ENCODE peak calls at places on chromosomes 16 and 17, in six cellular contexts. One of them, this sample, is unnamed.

GRCh38 chr16:22641030-22641671 is 130.5 kb downstream of the NPIPB5 start:
- DNase-seq in SK-N-DZ: no peak
- DNase-seq in HAP-1: no peak
- DNase-seq in tibial artery: no peak
- DNase-seq in Calu3: peak
- DNase-seq in OCI-LY7: peak
- DNase-seq in this sample: no peak

GRCh38 chr17:63699638-63700527 is at the start of gene LIMD2:
- DNase-seq in SK-N-DZ: peak
- DNase-seq in HAP-1: peak
- DNase-seq in tibial artery: peak
- DNase-seq in Calu3: peak
- DNase-seq in OCI-LY7: peak
- DNase-seq in this sample: peak

GRCh38 chr16:10622036-10622921 is 41.9 kb upstream of the EMP2 start:
- DNase-seq in SK-N-DZ: no peak
- DNase-seq in HAP-1: no peak
- DNase-seq in tibial artery: no peak
- DNase-seq in Calu3: no peak
- DNase-seq in OCI-LY7: no peak
- DNase-seq in this sample: no peak

GRCh38 chr16:4868573-4868972 is 21.3 kb downstream of the UBN1 start:
- DNase-seq in SK-N-DZ: no peak
- DNase-seq in HAP-1: no peak
- DNase-seq in tibial artery: no peak
- DNase-seq in Calu3: peak
- DNase-seq in OCI-LY7: no peak
- DNase-seq in this sample: no peak

GRCh38 chr16:1793578-1794220 is at the start of gene IGFALS:
- DNase-seq in SK-N-DZ: no peak
- DNase-seq in HAP-1: no peak
- DNase-seq in tibial artery: no peak
- DNase-seq in Calu3: no peak
- DNase-seq in OCI-LY7: no peak
- DNase-seq in this sample: no peak

GRCh38 chr17:39787743-39788484 is 50.2 kb downstream of the GRB7 start:
- DNase-seq in SK-N-DZ: no peak
- DNase-seq in HAP-1: no peak
- DNase-seq in tibial artery: no peak
- DNase-seq in Calu3: peak
- DNase-seq in OCI-LY7: no peak
- DNase-seq in this sample: no peak

GRCh38 chr17:32992360-32993033 is 850 bp downstream of the SPACA3 start:
- DNase-seq in SK-N-DZ: no peak
- DNase-seq in HAP-1: no peak
- DNase-seq in tibial artery: no peak
- DNase-seq in Calu3: no peak
- DNase-seq in OCI-LY7: no peak
- DNase-seq in this sample: no peak

GRCh38 chr17:46964315-46965265 is 14.5 kb downstream of the RPRML start:
- DNase-seq in SK-N-DZ: no peak
- DNase-seq in HAP-1: no peak
- DNase-seq in tibial artery: no peak
- DNase-seq in Calu3: no peak
- DNase-seq in OCI-LY7: no peak
- DNase-seq in this sample: no peak

GRCh38 chr16:85037050-85037410 is 9.4 kb downstream of the KIAA0513 start:
- DNase-seq in SK-N-DZ: no peak
- DNase-seq in HAP-1: no peak
- DNase-seq in tibial artery: no peak
- DNase-seq in Calu3: peak
- DNase-seq in OCI-LY7: no peak
- DNase-seq in this sample: no peak

GRCh38 chr16:27230562-27230991 is 27.3 kb downstream of the KDM8 start:
- DNase-seq in SK-N-DZ: no peak
- DNase-seq in HAP-1: no peak
- DNase-seq in tibial artery: no peak
- DNase-seq in Calu3: no peak
- DNase-seq in OCI-LY7: no peak
- DNase-seq in this sample: peak

GRCh38 chr16:82481455-82481854 is 145.3 kb upstream of the CDH13 start:
- DNase-seq in SK-N-DZ: no peak
- DNase-seq in HAP-1: no peak
- DNase-seq in tibial artery: no peak
- DNase-seq in Calu3: no peak
- DNase-seq in OCI-LY7: no peak
- DNase-seq in this sample: no peak

GRCh38 chr17:29237476-29238132 is 9.1 kb upstream of the CRYBA1 start:
- DNase-seq in SK-N-DZ: no peak
- DNase-seq in HAP-1: no peak
- DNase-seq in tibial artery: no peak
- DNase-seq in Calu3: no peak
- DNase-seq in OCI-LY7: no peak
- DNase-seq in this sample: no peak

This sample was measured in activated naive CD4-positive, alpha-beta T cell treated with Interleukin-2 at 50 U/mL for 16 hours.